ENCODE peak calls at places on chromosomes 12 and 14, in six cellular contexts. B, Z, C, O, S and G are unnamed samples.

GRCh38 chr14:22296722-22297121 is 292.3 kb downstream of the DAD1 start:
- DNase-seq in B (no peak), Z (no peak), C (peak), O (no peak), S (no peak), G (no peak)

GRCh38 chr12:38890102-38890501 is 15.3 kb downstream of the CPNE8 start:
- DNase-seq in B (peak), Z (no peak), C (no peak), O (no peak), S (no peak), G (no peak)

GRCh38 chr12:58745348-58746125 is 174.8 kb downstream of the LRIG3 start:
- DNase-seq in B (no peak), Z (no peak), C (no peak), O (no peak), S (no peak), G (no peak)

GRCh38 chr14:51451561-51451960 is 200.1 kb upstream of the FRMD6 start:
- DNase-seq in B (no peak), Z (no peak), C (no peak), O (no peak), S (no peak), G (no peak)

GRCh38 chr12:126198966-126199692 is 1133.9 kb downstream of the AACS start:
- DNase-seq in B (no peak), Z (no peak), C (no peak), O (no peak), S (no peak), G (no peak)

GRCh38 chr12:27937768-27938167 is 34.8 kb downstream of the PTHLH start:
- DNase-seq in B (no peak), Z (no peak), C (no peak), O (no peak), S (no peak), G (no peak)

GRCh38 chr12:90174198-90174510 is 465.5 kb upstream of the ATP2B1 start:
- DNase-seq in B (no peak), Z (no peak), C (no peak), O (no peak), S (peak), G (no peak)

GRCh38 chr14:74955229-74955999 is at the start of gene PGF:
- DNase-seq in B (peak), Z (peak), C (no peak), O (no peak), S (no peak), G (no peak)

GRCh38 chr12:119699199-119699765 is 31.3 kb downstream of the PRKAB1 start:
- DNase-seq in B (no peak), Z (no peak), C (no peak), O (no peak), S (no peak), G (no peak)

GRCh38 chr12:26826437-26826836 is 6.6 kb downstream of the ITPR2 start:
- DNase-seq in B (no peak), Z (no peak), C (no peak), O (no peak), S (no peak), G (no peak)

GRCh38 chr14:42229976-42230375 is 623.3 kb downstream of the LRFN5 start:
- DNase-seq in B (no peak), Z (no peak), C (no peak), O (no peak), S (no peak), G (no peak)

GRCh38 chr12:104137902-104138746 is at the start of gene NFYB:
- DNase-seq in B (peak), Z (peak), C (peak), O (peak), S (peak), G (peak)

GRCh38 chr12:14957769-14958168 is 3.6 kb downstream of the ARHGDIB start:
- DNase-seq in B (no peak), Z (no peak), C (no peak), O (no peak), S (no peak), G (peak)

GRCh38 chr12:122872815-122873361 is 23.0 kb downstream of the VPS37B start:
- DNase-seq in B (peak), Z (no peak), C (no peak), O (no peak), S (no peak), G (no peak)

DNA sequence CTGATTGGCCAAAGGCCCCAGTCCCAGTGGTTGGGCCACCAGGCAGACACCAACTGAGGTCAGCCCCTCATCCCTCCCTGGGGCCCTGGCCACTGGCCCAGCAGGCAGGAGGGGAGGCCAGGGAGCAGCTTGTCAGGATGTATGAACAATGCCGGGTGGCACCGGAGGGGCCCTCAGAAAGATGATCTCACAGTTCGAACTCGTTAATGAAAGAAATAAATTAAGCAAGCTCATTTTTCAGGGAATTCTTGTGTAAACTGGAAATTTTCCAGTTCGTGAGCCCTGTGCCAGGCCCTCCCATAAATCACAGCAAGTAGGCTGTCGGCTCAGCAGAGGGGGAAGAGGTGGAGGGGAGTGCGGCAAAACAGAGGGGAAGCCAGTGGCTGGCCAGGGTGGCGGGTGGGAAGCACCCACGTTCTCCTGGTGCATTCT is 177.0 kb upstream of the VASH1 start:
- DNase-seq in B (no peak), Z (no peak), C (no peak), O (no peak), S (no peak), G (no peak)
- TF ChIP-seq POLR2AphosphoS5 in B (no peak), Z (no peak), C (no peak), O (no peak), S (no peak), G (no peak)

GRCh38 chr14:96373538-96373937 is 10.2 kb downstream of the GSKIP start:
- DNase-seq in B (peak), Z (no peak), C (no peak), O (no peak), S (no peak), G (no peak)
- TF ChIP-seq GABPA in B (no peak), Z (no peak), C (no peak), O (no peak), S (no peak), G (no peak)

GRCh38 chr14:88212691-88213090 is 110.4 kb downstream of the KCNK10 start:
- DNase-seq in B (no peak), Z (no peak), C (no peak), O (no peak), S (no peak), G (no peak)

GRCh38 chr14:88204221-88204620 is 118.8 kb downstream of the KCNK10 start:
- DNase-seq in B (no peak), Z (no peak), C (no peak), O (no peak), S (no peak), G (no peak)

GRCh38 chr14:88210426-88210825 is 112.6 kb downstream of the KCNK10 start:
- DNase-seq in B (no peak), Z (no peak), C (no peak), O (no peak), S (no peak), G (no peak)

GRCh38 chr14:88208858-88209257 is 114.2 kb downstream of the KCNK10 start:
- DNase-seq in B (no peak), Z (no peak), C (no peak), O (no peak), S (no peak), G (no peak)

DNA sequence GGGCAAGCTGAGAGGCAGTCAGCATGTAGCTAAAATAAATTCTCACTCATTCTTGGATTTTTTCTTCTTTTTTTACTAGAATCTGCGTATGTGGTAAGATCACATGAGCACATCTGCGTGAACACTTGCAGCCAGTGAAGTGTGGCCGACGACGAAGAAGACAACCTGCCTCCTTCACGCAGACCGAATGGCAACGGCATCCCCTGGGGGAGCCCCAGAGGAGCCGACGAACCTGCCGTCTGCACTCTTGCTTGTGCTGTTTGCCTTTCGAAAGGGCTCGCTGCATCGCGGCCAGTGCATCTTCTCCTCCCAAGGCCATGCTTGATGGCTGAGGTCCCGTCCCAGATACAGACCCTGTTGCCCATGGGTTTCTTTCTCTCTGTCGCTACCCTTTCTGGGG is 113.8 kb downstream of the KCNK10 start:
- DNase-seq in B (no peak), Z (no peak), C (no peak), O (no peak), S (no peak), G (no peak)
- H3K27ac ChIP-seq in B (no peak), Z (no peak), C (no peak), O (no peak), S (no peak), G (no peak)

GRCh38 chr14:38868415-38869290 is 234.4 kb downstream of the SEC23A start:
- DNase-seq in B (no peak), Z (no peak), C (peak), O (no peak), S (no peak), G (no peak)

GRCh38 chr14:38867561-38868150 is 235.4 kb downstream of the SEC23A start:
- DNase-seq in B (peak), Z (peak), C (peak), O (peak), S (no peak), G (peak)

GRCh38 chr14:38870437-38870836 is 232.6 kb downstream of the SEC23A start:
- DNase-seq in B (no peak), Z (no peak), C (no peak), O (no peak), S (no peak), G (no peak)

GRCh38 chr14:38862381-38862780 is 240.7 kb downstream of the SEC23A start:
- DNase-seq in B (no peak), Z (no peak), C (no peak), O (no peak), S (no peak), G (no peak)

GRCh38 chr14:38866461-38866860 is 236.6 kb downstream of the SEC23A start:
- DNase-seq in B (no peak), Z (no peak), C (no peak), O (no peak), S (no peak), G (no peak)
- TF ChIP-seq POLR2AphosphoS5 in B (no peak), Z (no peak), C (no peak), O (no peak), S (no peak), G (no peak)